ENCODE peak calls at places on chromosomes 11 and 22, in six cellular contexts. One of them, this sample, is unnamed.

GRCh38 chr22:32628626-32629587 is 154.3 kb downstream of the FBXO7 start:
- DNase-seq in uterus: no peak
- DNase-seq in Peyer's patch: no peak
- DNase-seq in psoas muscle: no peak
- DNase-seq in A549: no peak
- DNase-seq in endodermal cell: no peak
- DNase-seq in this sample: peak

GRCh38 chr11:89361738-89362137 is 129.4 kb downstream of the NOX4 start:
- DNase-seq in uterus: no peak
- DNase-seq in Peyer's patch: no peak
- DNase-seq in psoas muscle: no peak
- DNase-seq in endodermal cell: no peak
- DNase-seq in A549: no peak
- DNase-seq in this sample: no peak

GRCh38 chr11:128859563-128860441 is 7.3 kb downstream of the KCNJ1 start:
- DNase-seq in A549: peak
- DNase-seq in uterus: peak
- DNase-seq in Peyer's patch: peak
- DNase-seq in endodermal cell: peak
- DNase-seq in psoas muscle: peak
- DNase-seq in this sample: peak

GRCh38 chr11:28666632-28667031 is 558.4 kb downstream of the METTL15 start:
- DNase-seq in endodermal cell: no peak
- DNase-seq in uterus: no peak
- DNase-seq in psoas muscle: no peak
- DNase-seq in Peyer's patch: no peak
- DNase-seq in A549: no peak
- DNase-seq in this sample: peak

GRCh38 chr11:113249491-113249763 is 65.0 kb upstream of the TTC12 start:
- DNase-seq in uterus: no peak
- DNase-seq in endodermal cell: peak
- DNase-seq in psoas muscle: no peak
- DNase-seq in A549: peak
- DNase-seq in Peyer's patch: no peak
- DNase-seq in this sample: no peak

GRCh38 chr22:25484498-25484897 is 80.0 kb upstream of the GRK3 start:
- DNase-seq in endodermal cell: no peak
- DNase-seq in A549: no peak
- DNase-seq in Peyer's patch: no peak
- DNase-seq in uterus: no peak
- DNase-seq in psoas muscle: no peak
- DNase-seq in this sample: no peak

GRCh38 chr22:37109242-37109917 is at the start of gene TMPRSS6:
- DNase-seq in endodermal cell: no peak
- DNase-seq in uterus: no peak
- DNase-seq in Peyer's patch: no peak
- DNase-seq in psoas muscle: no peak
- DNase-seq in A549: no peak
- DNase-seq in this sample: no peak

GRCh38 chr22:24338701-24339451 is 68.2 kb downstream of the SPECC1L start:
- DNase-seq in Peyer's patch: no peak
- DNase-seq in uterus: no peak
- DNase-seq in endodermal cell: peak
- DNase-seq in psoas muscle: peak
- DNase-seq in A549: no peak
- DNase-seq in this sample: peak

GRCh38 chr11:46290598-46291309 is 13.3 kb downstream of the CREB3L1 start:
- DNase-seq in Peyer's patch: peak
- DNase-seq in endodermal cell: peak
- DNase-seq in psoas muscle: peak
- DNase-seq in A549: peak
- DNase-seq in uterus: peak
- DNase-seq in this sample: peak

GRCh38 chr11:43989162-43989961 is 46.9 kb downstream of the C11orf96 start:
- DNase-seq in Peyer's patch: no peak
- DNase-seq in psoas muscle: peak
- DNase-seq in endodermal cell: peak
- DNase-seq in A549: no peak
- DNase-seq in uterus: peak
- DNase-seq in this sample: peak

GRCh38 chr11:124627546-124627945 is 4.9 kb downstream of the TBRG1 start:
- DNase-seq in Peyer's patch: no peak
- DNase-seq in endodermal cell: no peak
- DNase-seq in psoas muscle: no peak
- DNase-seq in uterus: no peak
- DNase-seq in A549: no peak
- DNase-seq in this sample: no peak

GRCh38 chr11:57942808-57943207 is 80.9 kb upstream of the OR9Q1 start:
- DNase-seq in endodermal cell: no peak
- DNase-seq in A549: no peak
- DNase-seq in psoas muscle: no peak
- DNase-seq in uterus: no peak
- DNase-seq in Peyer's patch: no peak
- DNase-seq in this sample: no peak

GRCh38 chr11:3964935-3965511 is 109.6 kb downstream of the STIM1 start:
- DNase-seq in A549: no peak
- DNase-seq in Peyer's patch: no peak
- DNase-seq in endodermal cell: no peak
- DNase-seq in uterus: no peak
- DNase-seq in psoas muscle: no peak
- DNase-seq in this sample: no peak

GRCh38 chr11:110897035-110897434 is 184.8 kb upstream of the ARHGAP20 start:
- DNase-seq in endodermal cell: no peak
- DNase-seq in uterus: no peak
- DNase-seq in A549: no peak
- DNase-seq in psoas muscle: no peak
- DNase-seq in Peyer's patch: no peak
- DNase-seq in this sample: peak

GRCh38 chr11:24963879-24964278 is 467.0 kb downstream of the LUZP2 start:
- DNase-seq in A549: no peak
- DNase-seq in psoas muscle: no peak
- DNase-seq in Peyer's patch: no peak
- DNase-seq in endodermal cell: no peak
- DNase-seq in uterus: no peak
- DNase-seq in this sample: peak

GRCh38 chr11:47917643-47918369 is 62.6 kb upstream of the PTPRJ start:
- DNase-seq in A549: peak
- DNase-seq in psoas muscle: peak
- DNase-seq in uterus: peak
- DNase-seq in endodermal cell: peak
- DNase-seq in Peyer's patch: peak
- DNase-seq in this sample: peak

GRCh38 chr22:49119551-49119952 is 708.1 kb downstream of the BRD1 start:
- DNase-seq in uterus: no peak
- DNase-seq in endodermal cell: peak
- DNase-seq in psoas muscle: peak
- DNase-seq in A549: no peak
- DNase-seq in Peyer's patch: peak
- DNase-seq in this sample: no peak

GRCh38 chr22:35154937-35155387 is 89.0 kb downstream of the ISX start:
- DNase-seq in uterus: peak
- DNase-seq in A549: peak
- DNase-seq in Peyer's patch: peak
- DNase-seq in endodermal cell: peak
- DNase-seq in psoas muscle: no peak
- DNase-seq in this sample: peak

GRCh38 chr22:28909375-28909774 is 26.0 kb downstream of the ZNRF3 start:
- DNase-seq in A549: no peak
- DNase-seq in uterus: no peak
- DNase-seq in endodermal cell: no peak
- DNase-seq in Peyer's patch: no peak
- DNase-seq in psoas muscle: no peak
- DNase-seq in this sample: peak

GRCh38 chr11:561148-562003 is 606 bp downstream of the RASSF7 start:
- DNase-seq in endodermal cell: peak
- DNase-seq in uterus: no peak
- DNase-seq in Peyer's patch: peak
- DNase-seq in psoas muscle: no peak
- DNase-seq in A549: peak
- DNase-seq in this sample: no peak

GRCh38 chr22:34702279-34702678 is 363.7 kb upstream of the ISX start:
- DNase-seq in uterus: no peak
- DNase-seq in endodermal cell: no peak
- DNase-seq in Peyer's patch: no peak
- DNase-seq in A549: no peak
- DNase-seq in psoas muscle: no peak
- DNase-seq in this sample: no peak

GRCh38 chr22:30609260-30610185 is 2.5 kb downstream of the TCN2 start:
- DNase-seq in Peyer's patch: peak
- DNase-seq in psoas muscle: peak
- DNase-seq in A549: peak
- DNase-seq in endodermal cell: peak
- DNase-seq in uterus: peak
- DNase-seq in this sample: peak

GRCh38 chr11:112593440-112593839 is 332.8 kb upstream of the PLET1 start:
- DNase-seq in psoas muscle: no peak
- DNase-seq in Peyer's patch: no peak
- DNase-seq in endodermal cell: no peak
- DNase-seq in A549: no peak
- DNase-seq in uterus: no peak
- DNase-seq in this sample: no peak

GRCh38 chr22:36366291-36366708 is 21.5 kb downstream of the MYH9 start:
- DNase-seq in A549: no peak
- DNase-seq in uterus: peak
- DNase-seq in Peyer's patch: no peak
- DNase-seq in psoas muscle: no peak
- DNase-seq in endodermal cell: peak
- DNase-seq in this sample: peak

GRCh38 chr22:39974065-39974464 is 13.9 kb downstream of the TMA7B start:
- DNase-seq in endodermal cell: no peak
- DNase-seq in psoas muscle: no peak
- DNase-seq in Peyer's patch: no peak
- DNase-seq in A549: no peak
- DNase-seq in uterus: no peak
- DNase-seq in this sample: no peak

GRCh38 chr11:8313504-8314090 is 49.9 kb upstream of the LMO1 start:
- DNase-seq in endodermal cell: no peak
- DNase-seq in A549: no peak
- DNase-seq in uterus: no peak
- DNase-seq in Peyer's patch: peak
- DNase-seq in psoas muscle: peak
- DNase-seq in this sample: no peak

GRCh38 chr11:128207861-128208321 is 379.5 kb downstream of the ETS1 start:
- DNase-seq in A549: peak
- DNase-seq in Peyer's patch: no peak
- DNase-seq in psoas muscle: no peak
- DNase-seq in endodermal cell: no peak
- DNase-seq in uterus: no peak
- DNase-seq in this sample: peak

GRCh38 chr11:111909378-111909777 is 2.2 kb downstream of the CRYAB start:
- DNase-seq in A549: no peak
- DNase-seq in uterus: no peak
- DNase-seq in psoas muscle: no peak
- DNase-seq in endodermal cell: no peak
- DNase-seq in Peyer's patch: no peak
- DNase-seq in this sample: no peak

GRCh38 chr22:27996981-27997380 is 77.9 kb upstream of the PITPNB start:
- DNase-seq in psoas muscle: no peak
- DNase-seq in uterus: no peak
- DNase-seq in A549: no peak
- DNase-seq in endodermal cell: no peak
- DNase-seq in Peyer's patch: peak
- DNase-seq in this sample: no peak

GRCh38 chr11:127506647-127507046 is 506.1 kb upstream of the KIRREL3 start:
- DNase-seq in uterus: no peak
- DNase-seq in endodermal cell: no peak
- DNase-seq in psoas muscle: no peak
- DNase-seq in A549: no peak
- DNase-seq in Peyer's patch: no peak
- DNase-seq in this sample: no peak

GRCh38 chr11:29482510-29482909 is 534.3 kb downstream of the KCNA4 start:
- DNase-seq in endodermal cell: no peak
- DNase-seq in Peyer's patch: no peak
- DNase-seq in psoas muscle: no peak
- DNase-seq in A549: no peak
- DNase-seq in uterus: no peak
- DNase-seq in this sample: no peak

GRCh38 chr22:31139866-31140716 is at the start of gene PLA2G3:
- DNase-seq in A549: no peak
- DNase-seq in endodermal cell: peak
- DNase-seq in Peyer's patch: peak
- DNase-seq in psoas muscle: peak
- DNase-seq in uterus: no peak
- DNase-seq in this sample: peak

GRCh38 chr22:47043835-47044721 is 281.6 kb downstream of the TBC1D22A start:
- DNase-seq in endodermal cell: peak
- DNase-seq in A549: no peak
- DNase-seq in uterus: no peak
- DNase-seq in Peyer's patch: peak
- DNase-seq in psoas muscle: peak
- DNase-seq in this sample: no peak

DNA sequence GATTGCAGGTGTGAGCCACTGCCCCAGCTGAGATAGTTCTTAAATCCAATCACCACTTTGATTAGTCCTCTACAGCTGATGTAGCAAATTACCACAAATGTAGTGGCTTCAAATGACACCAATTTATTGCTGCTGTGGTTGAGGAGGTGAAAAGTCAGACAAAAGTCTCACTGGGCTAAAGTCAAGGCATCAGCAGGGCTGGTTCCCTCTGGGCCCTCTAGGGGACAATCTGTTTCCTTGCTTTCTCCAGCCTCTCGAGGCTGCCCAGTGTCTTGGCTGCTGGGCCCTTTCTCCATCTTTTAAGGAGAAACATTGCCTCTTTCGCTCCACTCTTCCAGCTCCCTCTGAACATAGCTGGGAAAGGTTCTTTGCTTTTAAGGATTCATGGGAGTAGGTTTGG is 50.5 kb upstream of the SHANK2 start:
- DNase-seq in A549: peak
- DNase-seq in uterus: no peak
- DNase-seq in endodermal cell: peak
- DNase-seq in Peyer's patch: no peak
- DNase-seq in psoas muscle: no peak
- DNase-seq in this sample: no peak
- TF ChIP-seq CTCF in A549: no peak
- TF ChIP-seq CTCF in uterus: no peak
- TF ChIP-seq CTCF in endodermal cell: peak
- TF ChIP-seq CTCF in Peyer's patch: no peak
- TF ChIP-seq CTCF in psoas muscle: no peak
- TF ChIP-seq CTCF in this sample: peak

GRCh38 chr11:69088676-69089146 is 40.0 kb downstream of the TPCN2 start:
- DNase-seq in endodermal cell: peak
- DNase-seq in A549: peak
- DNase-seq in psoas muscle: peak
- DNase-seq in uterus: peak
- DNase-seq in Peyer's patch: peak
- DNase-seq in this sample: peak
- H3K4me3 ChIP-seq in endodermal cell: no peak
- H3K4me3 ChIP-seq in A549: no peak
- H3K4me3 ChIP-seq in psoas muscle: no peak
- H3K4me3 ChIP-seq in uterus: no peak
- H3K4me3 ChIP-seq in Peyer's patch: no peak
- H3K4me3 ChIP-seq in this sample: peak

GRCh38 chr11:77557553-77557952 is 32.2 kb upstream of the AQP11 start:
- DNase-seq in psoas muscle: no peak
- DNase-seq in endodermal cell: peak
- DNase-seq in A549: peak
- DNase-seq in Peyer's patch: no peak
- DNase-seq in uterus: no peak
- DNase-seq in this sample: no peak
- TF ChIP-seq CTCF in psoas muscle: no peak
- TF ChIP-seq CTCF in endodermal cell: peak
- TF ChIP-seq CTCF in A549: peak
- TF ChIP-seq CTCF in Peyer's patch: no peak
- TF ChIP-seq CTCF in uterus: no peak
- TF ChIP-seq CTCF in this sample: no peak

GRCh38 chr11:61793829-61794204 is 1.1 kb downstream of the FEN1 start:
- DNase-seq in psoas muscle: peak
- DNase-seq in uterus: no peak
- DNase-seq in Peyer's patch: no peak
- DNase-seq in endodermal cell: no peak
- DNase-seq in A549: no peak
- DNase-seq in this sample: no peak
- H3K4me3 ChIP-seq in psoas muscle: no peak
- H3K4me3 ChIP-seq in uterus: no peak
- H3K4me3 ChIP-seq in Peyer's patch: no peak
- H3K4me3 ChIP-seq in endodermal cell: peak
- H3K4me3 ChIP-seq in A549: peak
- H3K4me3 ChIP-seq in this sample: peak